ENCODE peak calls at places on chromosomes 3 and 15, in nine cellular contexts. O, J, W, V, T, S, L, B and I are unnamed samples.

GRCh38 chr15:57496946-57497944 is 94.5 kb upstream of the MYZAP start:
- DNase-seq in T (no peak), B (no peak), S (no peak), O (no peak), V (no peak), L (no peak), W (no peak), J (peak; percentile 47), I (no peak)

GRCh38 chr3:101638262-101638745 is 38.6 kb downstream of the ZBTB11 start:
- DNase-seq in V (no peak), O (no peak), B (peak; percentile 7), L (no peak), W (no peak), J (no peak), T (no peak), S (no peak), I (no peak)

GRCh38 chr3:153210660-153211059 is 48.6 kb downstream of the RAP2B start:
- DNase-seq in B (no peak), W (no peak), S (no peak), L (no peak), J (no peak), T (peak; percentile 78), V (no peak), O (no peak), I (no peak)

GRCh38 chr3:4981160-4981687 is 2.0 kb downstream of the BHLHE40 start:
- DNase-seq in O (no peak), W (no peak), B (no peak), J (no peak), L (no peak), V (no peak), T (no peak), S (no peak), I (no peak)

GRCh38 chr15:60830479-60830878 is 351.5 kb upstream of the ICE2 start:
- DNase-seq in J (no peak), S (no peak), V (no peak), L (no peak), W (no peak), O (no peak), T (peak; percentile 49), B (no peak), I (no peak)

GRCh38 chr3:172918568-172919296 is 168.2 kb downstream of the ECT2 start:
- DNase-seq in S (no peak), T (no peak), W (no peak), J (no peak), O (no peak), V (no peak), L (no peak), B (no peak), I (no peak)

GRCh38 chr15:101362359-101362758 is 67.3 kb upstream of the SNRPA1 start:
- DNase-seq in W (no peak), L (no peak), B (no peak), T (no peak), J (no peak), V (no peak), O (no peak), S (no peak), I (no peak)

GRCh38 chr15:65824031-65824743 is 32.1 kb upstream of the DENND4A start:
- DNase-seq in W (no peak), O (no peak), S (peak; percentile 67), J (no peak), T (no peak), L (no peak), V (no peak), B (peak; percentile 23), I (no peak)

GRCh38 chr3:129123314-129124060 is 1.9 kb upstream of the RAB43 start:
- DNase-seq in B (no peak), T (no peak), S (peak; percentile 12), L (no peak), W (no peak), V (no peak), J (no peak), O (peak; percentile 53), I (peak; percentile 8)

GRCh38 chr3:133152056-133152455 is 113.9 kb downstream of the TMEM108 start:
- DNase-seq in S (no peak), V (no peak), J (no peak), O (no peak), L (no peak), B (no peak), T (no peak), W (no peak), I (no peak)

GRCh38 chr3:55522077-55522476 is 35.0 kb upstream of the WNT5A start:
- DNase-seq in J (no peak), B (no peak), V (no peak), O (no peak), L (no peak), S (no peak), T (no peak), W (no peak), I (no peak)

GRCh38 chr3:37892917-37893595 is 31.4 kb downstream of the CTDSPL start:
- DNase-seq in B (peak; percentile 43), J (peak; percentile 73), V (no peak), O (no peak), S (no peak), T (no peak), L (no peak), W (no peak), I (no peak)